ENCODE peak calls at places on chromosomes 13 and 19, in six cellular contexts. N is HCT116, W is Peyer's patch, H is breast epithelium, E is upper lobe of left lung, R is right lobe of liver. Q is an unnamed sample. For H3K4me1, the result is how much of the 10 kb centered on the place peaks cover.

GRCh38 chr13:84131249-84131648 is 249.0 kb upstream of the SLITRK1 start:
- DNase-seq in E (no peak), N (no peak), R (no peak), W (no peak), H (no peak), Q (no peak)

GRCh38 chr19:52028780-52029123 is 573 bp upstream of the ZNF614 start:
- DNase-seq in N (no peak), H (no peak), E (no peak), R (no peak), W (no peak), Q (no peak)

GRCh38 chr19:18414504-18415176 is 4.6 kb upstream of the SSBP4 start:
- DNase-seq in H (no peak), N (no peak), R (peak), E (no peak), W (peak), Q (peak)

GRCh38 chr13:112722433-112723250 is 32.8 kb downstream of the ATP11A start:
- DNase-seq in W (peak), E (peak), R (no peak), H (no peak), N (peak), Q (peak)

GRCh38 chr19:58475714-58476497 is at the start of gene ZNF446:
- DNase-seq in W (peak), E (peak), R (peak), N (peak), H (peak), Q (peak)

GRCh38 chr13:31322025-31322424 is 122.2 kb downstream of the B3GLCT start:
- DNase-seq in E (no peak), W (no peak), R (no peak), N (no peak), H (no peak), Q (peak)

GRCh38 chr13:96652506-96652905 is 341.8 kb downstream of the OXGR1 start:
- DNase-seq in E (no peak), R (no peak), N (no peak), H (no peak), W (no peak), Q (no peak)

GRCh38 chr19:16375157-16375935 is 50.7 kb downstream of the KLF2 start:
- DNase-seq in W (no peak), E (no peak), R (no peak), H (no peak), N (no peak), Q (no peak)

GRCh38 chr13:44410328-44410859 is 36.8 kb downstream of the SERP2 start:
- DNase-seq in E (no peak), H (no peak), W (no peak), N (no peak), R (no peak), Q (no peak)

GRCh38 chr19:19388568-19389555 is 16.6 kb upstream of the GATAD2A start:
- DNase-seq in R (no peak), W (no peak), N (no peak), E (no peak), H (no peak), Q (no peak)

GRCh38 chr19:35267818-35268545 is 780 bp upstream of the USF2 start:
- DNase-seq in H (peak), R (peak), W (peak), E (peak), N (peak), Q (peak)

GRCh38 chr19:13099073-13099999 is 3.3 kb downstream of the LYL1 start:
- DNase-seq in N (no peak), H (no peak), E (peak), W (peak), R (peak), Q (no peak)

GRCh38 chr13:50116430-50116973 is 101.3 kb downstream of the KCNRG start:
- DNase-seq in E (no peak), H (no peak), R (no peak), N (no peak), W (no peak), Q (no peak)

GRCh38 chr19:5434970-5435641 is 20.1 kb upstream of the ZNRF4 start:
- DNase-seq in N (peak), E (no peak), W (no peak), H (no peak), R (no peak), Q (no peak)

GRCh38 chr19:470701-471100 is 9.9 kb upstream of the SHC2 start:
- DNase-seq in E (no peak), N (no peak), H (no peak), W (no peak), R (no peak), Q (no peak)

GRCh38 chr19:41887711-41888382 is 4.9 kb downstream of the ARHGEF1 start:
- DNase-seq in E (peak), R (no peak), W (peak), H (peak), N (peak), Q (no peak)

GRCh38 chr19:41646589-41647204 is 19.8 kb upstream of the CEACAM4 start:
- DNase-seq in E (no peak), R (no peak), W (no peak), H (no peak), N (peak), Q (no peak)

GRCh38 chr13:80618777-80619176 is 277.9 kb upstream of the SPRY2 start:
- DNase-seq in N (no peak), W (no peak), H (no peak), R (no peak), E (no peak), Q (no peak)

GRCh38 chr13:73254827-73255226 is 196.0 kb downstream of the KLF5 start:
- DNase-seq in N (no peak), E (no peak), W (no peak), H (no peak), R (no peak), Q (no peak)

GRCh38 chr19:14114854-14115253 is 2.7 kb downstream of the PRKACA start:
- DNase-seq in E (peak), N (no peak), W (peak), H (no peak), R (peak), Q (peak)

GRCh38 chr19:31121501-31121900 is 227.7 kb downstream of the TSHZ3 start:
- DNase-seq in N (no peak), H (no peak), W (no peak), E (no peak), R (no peak), Q (no peak)

GRCh38 chr13:110503979-110504499 is 57.5 kb downstream of the RAB20 start:
- DNase-seq in N (no peak), E (no peak), H (no peak), W (no peak), R (no peak), Q (no peak)

GRCh38 chr19:35833972-35834371 is 18.3 kb downstream of the NPHS1 start:
- DNase-seq in H (no peak), W (no peak), N (no peak), R (no peak), E (no peak), Q (no peak)

GRCh38 chr13:33611016-33611805 is 206.7 kb upstream of the RFC3 start:
- DNase-seq in H (peak), R (peak), N (no peak), W (no peak), E (peak), Q (peak)

GRCh38 chr19:41821003-41821735 is 23.3 kb downstream of the LYPD4 start:
- DNase-seq in E (peak), N (peak), W (no peak), H (no peak), R (no peak), Q (peak)

GRCh38 chr19:13172335-13173128 is 22.3 kb downstream of the IER2 start:
- DNase-seq in W (peak), N (no peak), E (peak), R (peak), H (peak), Q (peak)

GRCh38 chr13:21501709-21502108 is 42.6 kb upstream of the ZDHHC20 start:
- DNase-seq in N (no peak), H (no peak), E (no peak), W (no peak), R (no peak), Q (no peak)

GRCh38 chr13:110700186-110700585 is 5.7 kb downstream of the CARS2 start:
- DNase-seq in W (no peak), E (no peak), N (no peak), R (no peak), H (no peak), Q (no peak)

GRCh38 chr19:21474671-21475181 is 30.7 kb upstream of the ZNF429 start:
- DNase-seq in H (peak), W (peak), N (no peak), R (peak), E (peak), Q (peak)

DNA sequence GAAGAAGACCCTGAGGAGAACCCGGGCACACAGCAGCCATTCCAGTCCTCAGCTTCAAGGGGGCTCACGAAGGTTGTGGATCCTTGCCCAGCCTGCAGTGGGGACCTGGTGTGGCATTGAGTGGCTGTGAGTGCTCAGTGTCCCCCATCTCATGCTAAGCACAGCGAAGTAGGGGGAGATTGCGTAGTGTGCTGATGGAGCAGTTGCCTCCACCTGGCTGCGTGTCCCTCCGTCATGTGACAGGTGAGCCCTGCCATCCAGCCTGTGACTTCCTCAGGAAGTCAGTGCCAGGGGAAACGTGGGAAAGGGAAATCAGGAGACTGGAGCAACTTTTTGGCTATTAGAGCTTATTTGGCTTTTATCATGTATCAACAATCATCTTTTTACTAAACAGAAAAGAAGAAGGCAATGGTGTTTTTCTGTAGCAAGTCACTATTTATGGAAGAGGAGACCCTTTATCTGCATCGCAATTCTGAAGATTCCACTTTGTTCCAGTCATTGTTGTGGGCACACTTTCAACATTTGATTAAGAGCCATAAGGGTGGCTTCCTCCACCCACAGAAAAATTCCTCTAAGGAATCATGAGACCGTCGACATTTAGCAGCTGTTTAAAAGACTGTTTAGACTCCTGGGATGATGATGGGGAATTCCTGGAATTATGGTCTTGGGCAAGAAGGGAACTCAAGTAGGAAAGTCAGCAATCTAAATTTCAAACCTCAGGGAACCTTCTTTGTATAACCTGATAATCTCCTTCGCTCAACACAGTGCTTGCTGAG is 126.8 kb upstream of the SPATA13 start:
- DNase-seq in H (no peak), W (no peak), R (peak), E (no peak), N (no peak), Q (no peak)
- H3K4me1 ChIP-seq in H (under half), W (under half), R (under half), E (under half), N (under half), Q (under half)

GRCh38 chr19:10517361-10517759 is at the start of gene S1PR5:
- DNase-seq in W (no peak), R (no peak), N (no peak), E (no peak), H (no peak), Q (no peak)
- TF ChIP-seq POLR2A in W (no peak), R (no peak), N (no peak), E (no peak), H (no peak), Q (no peak)

DNA sequence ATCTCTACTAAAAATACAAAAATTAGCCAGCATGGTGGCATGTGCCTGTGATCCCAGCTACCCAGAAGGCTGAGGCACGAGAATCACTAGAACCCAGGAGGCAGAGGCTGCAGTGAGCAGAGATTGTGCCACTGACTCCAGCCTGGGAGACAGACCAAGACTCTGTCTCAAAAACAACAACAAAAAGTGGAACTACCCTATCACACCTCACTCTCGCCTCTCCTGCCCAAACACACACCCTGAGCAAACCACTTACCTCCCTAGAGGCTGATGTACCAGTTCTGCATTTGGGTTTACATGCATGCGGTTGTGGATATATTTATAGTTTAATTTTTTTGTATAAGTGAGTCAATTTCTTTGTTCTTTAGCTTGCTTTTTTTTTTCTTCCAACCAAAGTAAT is 7.7 kb upstream of the PTOV1 start:
- DNase-seq in E (no peak), H (no peak), W (no peak), R (no peak), N (no peak), Q (no peak)
- TF ChIP-seq CTCF in E (no peak), H (no peak), W (no peak), R (no peak), N (no peak), Q (no peak)

GRCh38 chr19:39135701-39136100 is 10.1 kb downstream of the PAK4 start:
- DNase-seq in N (no peak), R (no peak), W (no peak), H (no peak), E (no peak), Q (no peak)
- H3K4me1 ChIP-seq in N (under half), R (under half), W (under half), H (under half), E (half or more), Q (under half)